ENCODE peak calls at places on chromosomes 11 and 22, in seven cellular contexts. One of them, this sample, is unnamed.
A peak's percentile ranks its signal among the peaks of the same experiment; 100 is the strongest.

GRCh38 chr22:46578824-46579561 is 41.2 kb upstream of the GRAMD4 start:
- DNase-seq in mesenchymal stem cell: peak; percentile 45
- DNase-seq in neuronal stem cell: no peak
- DNase-seq in H1: no peak
- DNase-seq in IMR-90: peak; percentile 40
- DNase-seq in H9: peak; percentile 31
- DNase-seq in trophoblast cell: peak; percentile 81
- DNase-seq in this sample: no peak

GRCh38 chr11:123454060-123454651 is 24.1 kb downstream of the GRAMD1B start:
- DNase-seq in neuronal stem cell: no peak
- DNase-seq in mesenchymal stem cell: peak; percentile 78
- DNase-seq in trophoblast cell: peak; percentile 92
- DNase-seq in IMR-90: peak; percentile 61
- DNase-seq in H9: no peak
- DNase-seq in H1: no peak
- DNase-seq in this sample: peak; percentile 95

GRCh38 chr22:27991586-27992293 is 72.7 kb upstream of the PITPNB start:
- DNase-seq in trophoblast cell: no peak
- DNase-seq in H9: peak; percentile 24
- DNase-seq in IMR-90: no peak
- DNase-seq in H1: no peak
- DNase-seq in neuronal stem cell: no peak
- DNase-seq in mesenchymal stem cell: no peak
- DNase-seq in this sample: no peak

GRCh38 chr22:45007946-45008852 is 1.6 kb downstream of the PHF21B start:
- DNase-seq in neuronal stem cell: peak; percentile 69
- DNase-seq in mesenchymal stem cell: peak; percentile 28
- DNase-seq in H9: peak; percentile 60
- DNase-seq in H1: peak; percentile 80
- DNase-seq in trophoblast cell: no peak
- DNase-seq in IMR-90: no peak
- DNase-seq in this sample: peak; percentile 86

GRCh38 chr22:47295226-47295901 is 532.9 kb downstream of the TBC1D22A start:
- DNase-seq in H9: no peak
- DNase-seq in H1: no peak
- DNase-seq in neuronal stem cell: no peak
- DNase-seq in trophoblast cell: no peak
- DNase-seq in IMR-90: no peak
- DNase-seq in mesenchymal stem cell: no peak
- DNase-seq in this sample: no peak

GRCh38 chr22:42310301-42310981 is 40.0 kb upstream of the TCF20 start:
- DNase-seq in H1: no peak
- DNase-seq in mesenchymal stem cell: no peak
- DNase-seq in neuronal stem cell: no peak
- DNase-seq in trophoblast cell: peak; percentile 77
- DNase-seq in H9: no peak
- DNase-seq in IMR-90: no peak
- DNase-seq in this sample: peak; percentile 52

GRCh38 chr11:2270322-2271076 is at the start of gene ASCL2:
- DNase-seq in H9: peak; percentile 32
- DNase-seq in IMR-90: no peak
- DNase-seq in H1: no peak
- DNase-seq in mesenchymal stem cell: no peak
- DNase-seq in neuronal stem cell: no peak
- DNase-seq in trophoblast cell: peak; percentile 93
- DNase-seq in this sample: no peak

GRCh38 chr11:65477271-65478029 is 21.4 kb upstream of the MALAT1 start:
- DNase-seq in neuronal stem cell: peak; percentile 81
- DNase-seq in H1: peak; percentile 91
- DNase-seq in mesenchymal stem cell: peak; percentile 95
- DNase-seq in trophoblast cell: peak; percentile 98
- DNase-seq in H9: peak; percentile 95
- DNase-seq in IMR-90: peak; percentile 92
- DNase-seq in this sample: peak; percentile 97

GRCh38 chr11:35418847-35419712 is at the start of gene SLC1A2:
- DNase-seq in IMR-90: peak; percentile 19
- DNase-seq in H1: peak; percentile 71
- DNase-seq in H9: peak; percentile 65
- DNase-seq in neuronal stem cell: peak; percentile 51
- DNase-seq in mesenchymal stem cell: peak; percentile 28
- DNase-seq in trophoblast cell: no peak
- DNase-seq in this sample: peak; percentile 71

GRCh38 chr11:64351136-64351631 is 7.8 kb upstream of the RPS6KA4 start:
- DNase-seq in trophoblast cell: no peak
- DNase-seq in neuronal stem cell: no peak
- DNase-seq in H1: no peak
- DNase-seq in mesenchymal stem cell: no peak
- DNase-seq in IMR-90: no peak
- DNase-seq in H9: no peak
- DNase-seq in this sample: no peak

GRCh38 chr11:8030526-8031247 is 43.5 kb downstream of the EIF3F start:
- DNase-seq in H1: peak; percentile 35
- DNase-seq in IMR-90: no peak
- DNase-seq in H9: no peak
- DNase-seq in trophoblast cell: no peak
- DNase-seq in mesenchymal stem cell: no peak
- DNase-seq in neuronal stem cell: no peak
- DNase-seq in this sample: no peak

GRCh38 chr11:19903620-19904069 is 191.0 kb downstream of the NAV2 start:
- DNase-seq in trophoblast cell: peak; percentile 89
- DNase-seq in neuronal stem cell: peak; percentile 72
- DNase-seq in H1: peak; percentile 90
- DNase-seq in mesenchymal stem cell: peak; percentile 79
- DNase-seq in IMR-90: peak; percentile 83
- DNase-seq in H9: peak; percentile 73
- DNase-seq in this sample: peak; percentile 80

GRCh38 chr11:19906126-19906525 is 193.5 kb downstream of the NAV2 start:
- DNase-seq in neuronal stem cell: no peak
- DNase-seq in H9: no peak
- DNase-seq in mesenchymal stem cell: no peak
- DNase-seq in H1: no peak
- DNase-seq in IMR-90: no peak
- DNase-seq in trophoblast cell: peak; percentile 34
- DNase-seq in this sample: peak; percentile 47

GRCh38 chr11:19907839-19908238 is 195.2 kb downstream of the NAV2 start:
- DNase-seq in trophoblast cell: no peak
- DNase-seq in IMR-90: no peak
- DNase-seq in mesenchymal stem cell: no peak
- DNase-seq in H9: no peak
- DNase-seq in neuronal stem cell: no peak
- DNase-seq in H1: no peak
- DNase-seq in this sample: no peak

GRCh38 chr11:19907008-19907579 is 194.5 kb downstream of the NAV2 start:
- DNase-seq in mesenchymal stem cell: no peak
- DNase-seq in H9: no peak
- DNase-seq in H1: no peak
- DNase-seq in neuronal stem cell: no peak
- DNase-seq in IMR-90: no peak
- DNase-seq in trophoblast cell: no peak
- DNase-seq in this sample: no peak

GRCh38 chr11:19905280-19905853 is 192.7 kb downstream of the NAV2 start:
- DNase-seq in H1: no peak
- DNase-seq in trophoblast cell: peak; percentile 71
- DNase-seq in neuronal stem cell: peak; percentile 33
- DNase-seq in IMR-90: peak; percentile 67
- DNase-seq in H9: no peak
- DNase-seq in mesenchymal stem cell: peak; percentile 59
- DNase-seq in this sample: peak; percentile 63
- H4K8ac ChIP-seq in H1: no peak overlapping the region
- H4K8ac ChIP-seq in trophoblast cell: no peak overlapping the region
- H4K8ac ChIP-seq in neuronal stem cell: no peak overlapping the region
- H4K8ac ChIP-seq in IMR-90: peak overlapping the region; percentile 36
- H4K8ac ChIP-seq in H9: no peak overlapping the region
- H4K8ac ChIP-seq in mesenchymal stem cell: no peak overlapping the region
- H4K8ac ChIP-seq in this sample: no peak overlapping the region

DNA sequence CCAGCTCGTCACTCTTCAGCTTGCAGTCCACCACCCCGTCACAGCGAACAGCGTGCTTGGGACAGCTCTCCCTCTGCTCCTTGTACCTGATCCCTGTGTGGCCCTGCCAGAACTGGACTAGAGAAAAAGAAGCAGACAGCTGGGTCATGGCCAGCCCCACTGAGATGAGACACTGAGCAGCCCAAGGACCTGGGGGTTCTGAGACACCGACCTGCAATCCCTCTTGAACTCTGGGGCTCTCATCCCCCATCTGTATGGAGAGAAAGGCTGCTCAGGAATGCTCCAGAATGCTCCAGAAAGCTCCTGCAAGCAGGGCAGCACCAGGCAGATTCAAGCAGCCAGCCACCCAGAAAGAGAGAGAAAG is 14.8 kb downstream of the TMPRSS13 start:
- DNase-seq in IMR-90: no peak
- DNase-seq in H1: no peak
- DNase-seq in trophoblast cell: no peak
- DNase-seq in mesenchymal stem cell: no peak
- DNase-seq in H9: peak; percentile 22
- DNase-seq in neuronal stem cell: no peak
- DNase-seq in this sample: no peak
- H4K8ac ChIP-seq in IMR-90: no peak overlapping the region
- H4K8ac ChIP-seq in H1: no peak overlapping the region
- H4K8ac ChIP-seq in trophoblast cell: no peak overlapping the region
- H4K8ac ChIP-seq in mesenchymal stem cell: no peak overlapping the region
- H4K8ac ChIP-seq in H9: no peak overlapping the region
- H4K8ac ChIP-seq in neuronal stem cell: no peak overlapping the region
- H4K8ac ChIP-seq in this sample: no peak overlapping the region

GRCh38 chr11:115220423-115220822 is 283.8 kb downstream of the CADM1 start:
- DNase-seq in trophoblast cell: no peak
- DNase-seq in IMR-90: no peak
- DNase-seq in mesenchymal stem cell: no peak
- DNase-seq in H1: no peak
- DNase-seq in neuronal stem cell: no peak
- DNase-seq in H9: no peak
- DNase-seq in this sample: no peak

GRCh38 chr11:115222863-115223530 is 281.2 kb downstream of the CADM1 start:
- DNase-seq in IMR-90: no peak
- DNase-seq in H1: no peak
- DNase-seq in neuronal stem cell: no peak
- DNase-seq in mesenchymal stem cell: no peak
- DNase-seq in H9: no peak
- DNase-seq in trophoblast cell: no peak
- DNase-seq in this sample: no peak

GRCh38 chr11:115220881-115221280 is 283.3 kb downstream of the CADM1 start:
- DNase-seq in mesenchymal stem cell: no peak
- DNase-seq in neuronal stem cell: no peak
- DNase-seq in IMR-90: no peak
- DNase-seq in H9: no peak
- DNase-seq in H1: no peak
- DNase-seq in trophoblast cell: no peak
- DNase-seq in this sample: no peak

GRCh38 chr11:115221461-115222069 is 282.6 kb downstream of the CADM1 start:
- DNase-seq in neuronal stem cell: no peak
- DNase-seq in H1: no peak
- DNase-seq in trophoblast cell: no peak
- DNase-seq in H9: no peak
- DNase-seq in mesenchymal stem cell: no peak
- DNase-seq in IMR-90: no peak
- DNase-seq in this sample: peak; percentile 69

GRCh38 chr11:115222218-115222862 is 281.9 kb downstream of the CADM1 start:
- DNase-seq in neuronal stem cell: no peak
- DNase-seq in IMR-90: peak; percentile 98
- DNase-seq in mesenchymal stem cell: peak; percentile 87
- DNase-seq in trophoblast cell: peak; percentile 59
- DNase-seq in H9: no peak
- DNase-seq in H1: no peak
- DNase-seq in this sample: peak; percentile 84
- H4K8ac ChIP-seq in neuronal stem cell: no peak overlapping the region
- H4K8ac ChIP-seq in IMR-90: no peak overlapping the region
- H4K8ac ChIP-seq in mesenchymal stem cell: no peak overlapping the region
- H4K8ac ChIP-seq in trophoblast cell: no peak overlapping the region
- H4K8ac ChIP-seq in H9: no peak overlapping the region
- H4K8ac ChIP-seq in H1: no peak overlapping the region
- H4K8ac ChIP-seq in this sample: no peak overlapping the region

GRCh38 chr11:9263840-9264380 is 1.2 kb downstream of the DENND5A start:
- DNase-seq in H9: no peak
- DNase-seq in IMR-90: peak; percentile 30
- DNase-seq in H1: no peak
- DNase-seq in trophoblast cell: peak; percentile 65
- DNase-seq in mesenchymal stem cell: peak; percentile 86
- DNase-seq in neuronal stem cell: no peak
- DNase-seq in this sample: no peak

GRCh38 chr11:9266132-9266736 is 1.1 kb upstream of the DENND5A start:
- DNase-seq in trophoblast cell: no peak
- DNase-seq in H1: no peak
- DNase-seq in IMR-90: no peak
- DNase-seq in H9: no peak
- DNase-seq in mesenchymal stem cell: no peak
- DNase-seq in neuronal stem cell: no peak
- DNase-seq in this sample: no peak

GRCh38 chr11:9265211-9266131 is at the start of gene DENND5A:
- DNase-seq in mesenchymal stem cell: peak; percentile 92
- DNase-seq in trophoblast cell: peak; percentile 81
- DNase-seq in neuronal stem cell: peak; percentile 91
- DNase-seq in H1: peak; percentile 82
- DNase-seq in IMR-90: peak; percentile 83
- DNase-seq in H9: peak; percentile 91
- DNase-seq in this sample: peak; percentile 94

GRCh38 chr11:9264381-9265210 is 554 bp downstream of the DENND5A start:
- DNase-seq in mesenchymal stem cell: peak; percentile 91
- DNase-seq in neuronal stem cell: peak; percentile 31
- DNase-seq in IMR-90: peak; percentile 81
- DNase-seq in H1: peak; percentile 70
- DNase-seq in H9: peak; percentile 39
- DNase-seq in trophoblast cell: peak; percentile 71
- DNase-seq in this sample: peak; percentile 40

GRCh38 chr11:9260182-9261146 is 4.7 kb downstream of the DENND5A start:
- DNase-seq in mesenchymal stem cell: peak; percentile 37
- DNase-seq in neuronal stem cell: no peak
- DNase-seq in IMR-90: no peak
- DNase-seq in H1: no peak
- DNase-seq in trophoblast cell: no peak
- DNase-seq in H9: no peak
- DNase-seq in this sample: no peak
- H4K8ac ChIP-seq in mesenchymal stem cell: no peak overlapping the region
- H4K8ac ChIP-seq in neuronal stem cell: no peak overlapping the region
- H4K8ac ChIP-seq in IMR-90: no peak overlapping the region
- H4K8ac ChIP-seq in H1: no peak overlapping the region
- H4K8ac ChIP-seq in trophoblast cell: no peak overlapping the region
- H4K8ac ChIP-seq in H9: no peak overlapping the region
- H4K8ac ChIP-seq in this sample: no peak overlapping the region

GRCh38 chr22:32520612-32521011 is 46.0 kb downstream of the FBXO7 start:
- DNase-seq in H9: no peak
- DNase-seq in IMR-90: no peak
- DNase-seq in H1: no peak
- DNase-seq in mesenchymal stem cell: no peak
- DNase-seq in trophoblast cell: no peak
- DNase-seq in neuronal stem cell: no peak
- DNase-seq in this sample: no peak

GRCh38 chr22:32517921-32518320 is 43.3 kb downstream of the FBXO7 start:
- DNase-seq in neuronal stem cell: no peak
- DNase-seq in H1: no peak
- DNase-seq in IMR-90: no peak
- DNase-seq in mesenchymal stem cell: no peak
- DNase-seq in trophoblast cell: no peak
- DNase-seq in H9: no peak
- DNase-seq in this sample: no peak

GRCh38 chr22:32518848-32519247 is 44.2 kb downstream of the FBXO7 start:
- DNase-seq in IMR-90: no peak
- DNase-seq in neuronal stem cell: no peak
- DNase-seq in H1: no peak
- DNase-seq in trophoblast cell: peak; percentile 21
- DNase-seq in mesenchymal stem cell: no peak
- DNase-seq in H9: no peak
- DNase-seq in this sample: peak; percentile 33

GRCh38 chr22:32518351-32518750 is 43.7 kb downstream of the FBXO7 start:
- DNase-seq in IMR-90: no peak
- DNase-seq in H9: no peak
- DNase-seq in mesenchymal stem cell: no peak
- DNase-seq in trophoblast cell: no peak
- DNase-seq in H1: no peak
- DNase-seq in neuronal stem cell: no peak
- DNase-seq in this sample: no peak

GRCh38 chr22:32522237-32522636 is 47.6 kb downstream of the FBXO7 start:
- DNase-seq in H9: no peak
- DNase-seq in trophoblast cell: no peak
- DNase-seq in IMR-90: no peak
- DNase-seq in mesenchymal stem cell: no peak
- DNase-seq in neuronal stem cell: no peak
- DNase-seq in H1: no peak
- DNase-seq in this sample: no peak
- H4K8ac ChIP-seq in H9: no peak overlapping the region
- H4K8ac ChIP-seq in trophoblast cell: no peak overlapping the region
- H4K8ac ChIP-seq in IMR-90: no peak overlapping the region
- H4K8ac ChIP-seq in mesenchymal stem cell: no peak overlapping the region
- H4K8ac ChIP-seq in neuronal stem cell: no peak overlapping the region
- H4K8ac ChIP-seq in H1: no peak overlapping the region
- H4K8ac ChIP-seq in this sample: no peak overlapping the region